ENCODE peak calls at places on chromosomes 12 and 14, in ten cellular contexts. U is GM23338; C is hepatocyte; A is NB4; H is fibroblast of the aortic adventitia; R is AG10803; K is epithelial cell of esophagus; B is IMR-90; M is breast epithelium; Y is CD8-positive, alpha-beta T cell. S is an unnamed sample.

GRCh38 chr14:90578283-90578985 is 181.6 kb downstream of the CALM1 start:
- DNase-seq in U (no peak), C (no peak), A (no peak), H (no peak), R (no peak), K (no peak), B (no peak), M (no peak), Y (no peak), S (peak; percentile 17)

GRCh38 chr14:96267336-96267735 is 11.3 kb downstream of the BDKRB1 start:
- DNase-seq in U (no peak), C (peak; percentile 65), A (no peak), H (peak; percentile 92), R (peak; percentile 82), K (peak; percentile 96), B (peak; percentile 91), M (no peak), Y (no peak), S (no peak)

GRCh38 chr14:94628578-94628977 is 16.4 kb downstream of the SERPINA3 start:
- DNase-seq in U (no peak), C (no peak), A (no peak), H (no peak), R (no peak), K (no peak), B (no peak), M (no peak), Y (no peak), S (no peak)

GRCh38 chr14:87877877-87878276 is 115.1 kb downstream of the GALC start:
- DNase-seq in U (no peak), C (no peak), A (no peak), H (no peak), R (no peak), K (peak; percentile 89), B (no peak), M (no peak), Y (no peak), S (no peak)

GRCh38 chr14:32203928-32204357 is 874 bp upstream of the RNU6-8 start:
- DNase-seq in U (peak; percentile 44), C (no peak), A (peak; percentile 20), H (peak; percentile 5), R (no peak), K (no peak), B (no peak), M (no peak), Y (no peak), S (no peak)

GRCh38 chr12:100668939-100669536 is 95.6 kb downstream of the GAS2L3 start:
- DNase-seq in U (peak; percentile 89), C (peak; percentile 86), A (peak; percentile 71), H (peak; percentile 63), R (peak; percentile 66), K (peak; percentile 80), B (peak; percentile 61), M (peak; percentile 64), Y (peak; percentile 9), S (peak; percentile 90)

GRCh38 chr12:124236651-124237050 is 58.2 kb upstream of the RFLNA start:
- DNase-seq in U (no peak), C (no peak), A (no peak), H (peak; percentile 75), R (peak; percentile 87), K (peak; percentile 89), B (peak; percentile 63), M (no peak), Y (no peak), S (no peak)

GRCh38 chr12:1539135-1539534 is 55.2 kb downstream of the FBXL14 start:
- DNase-seq in U (no peak), C (no peak), A (no peak), H (no peak), R (no peak), K (no peak), B (no peak), M (peak; percentile 45), Y (no peak), S (no peak)

DNA sequence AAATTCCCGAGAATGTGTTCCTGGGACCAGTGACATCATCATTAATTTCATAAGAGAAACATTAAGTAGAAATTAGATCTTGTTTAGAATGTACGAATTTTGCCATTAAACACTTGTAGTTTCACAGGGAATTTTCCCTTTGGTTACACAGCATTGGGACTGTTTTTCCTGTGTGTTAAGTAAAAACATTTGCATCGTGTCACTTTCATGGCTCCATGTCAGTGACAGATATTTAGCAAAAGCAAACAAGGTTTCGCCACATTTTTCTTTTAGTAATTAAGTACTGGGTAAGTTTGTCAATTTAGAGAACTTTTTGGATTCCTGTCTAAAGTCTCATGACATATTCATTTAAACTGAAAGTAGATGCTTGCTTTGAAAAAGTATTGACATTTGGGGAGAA is 45.5 kb upstream of the OVCH1 start:
- DNase-seq in U (no peak), C (no peak), A (no peak), H (no peak), R (no peak), K (no peak), B (no peak), M (no peak), Y (no peak), S (no peak)
- H3K4me3 ChIP-seq in U (no peak overlapping the region), C (no peak overlapping the region), A (no peak overlapping the region), H (no peak overlapping the region), R (no peak overlapping the region), K (no peak overlapping the region), B (no peak overlapping the region), M (peak overlapping the region; percentile 20), Y (no peak overlapping the region), S (peak overlapping the region; percentile 0)

GRCh38 chr14:61343471-61343870 is 22.1 kb downstream of the PRKCH start:
- DNase-seq in U (no peak), C (no peak), A (no peak), H (peak; percentile 22), R (no peak), K (peak; percentile 42), B (no peak), M (no peak), Y (no peak), S (no peak)
- H3K4me3 ChIP-seq in U (no peak overlapping the region), C (no peak overlapping the region), A (no peak overlapping the region), H (no peak overlapping the region), R (no peak overlapping the region), K (no peak overlapping the region), B (no peak overlapping the region), M (no peak overlapping the region), Y (peak overlapping the region; percentile 27), S (no peak overlapping the region)

GRCh38 chr14:64885555-64885954 is 5.8 kb upstream of the SPTB start:
- DNase-seq in U (no peak), C (no peak), A (no peak), H (no peak), R (no peak), K (no peak), B (no peak), M (no peak), Y (no peak), S (no peak)

GRCh38 chr14:64878775-64879634 is 702 bp downstream of the SPTB start:
- DNase-seq in U (peak; percentile 54), C (peak; percentile 23), A (no peak), H (no peak), R (no peak), K (no peak), B (no peak), M (no peak), Y (no peak), S (peak; percentile 58)

GRCh38 chr14:64880382-64881121 is 845 bp upstream of the SPTB start:
- DNase-seq in U (peak; percentile 88), C (peak; percentile 60), A (peak; percentile 61), H (no peak), R (no peak), K (no peak), B (no peak), M (no peak), Y (peak; percentile 28), S (peak; percentile 85)

GRCh38 chr14:64875350-64875749 is 4.4 kb downstream of the SPTB start:
- DNase-seq in U (no peak), C (no peak), A (no peak), H (no peak), R (no peak), K (no peak), B (no peak), M (no peak), Y (no peak), S (no peak)

DNA sequence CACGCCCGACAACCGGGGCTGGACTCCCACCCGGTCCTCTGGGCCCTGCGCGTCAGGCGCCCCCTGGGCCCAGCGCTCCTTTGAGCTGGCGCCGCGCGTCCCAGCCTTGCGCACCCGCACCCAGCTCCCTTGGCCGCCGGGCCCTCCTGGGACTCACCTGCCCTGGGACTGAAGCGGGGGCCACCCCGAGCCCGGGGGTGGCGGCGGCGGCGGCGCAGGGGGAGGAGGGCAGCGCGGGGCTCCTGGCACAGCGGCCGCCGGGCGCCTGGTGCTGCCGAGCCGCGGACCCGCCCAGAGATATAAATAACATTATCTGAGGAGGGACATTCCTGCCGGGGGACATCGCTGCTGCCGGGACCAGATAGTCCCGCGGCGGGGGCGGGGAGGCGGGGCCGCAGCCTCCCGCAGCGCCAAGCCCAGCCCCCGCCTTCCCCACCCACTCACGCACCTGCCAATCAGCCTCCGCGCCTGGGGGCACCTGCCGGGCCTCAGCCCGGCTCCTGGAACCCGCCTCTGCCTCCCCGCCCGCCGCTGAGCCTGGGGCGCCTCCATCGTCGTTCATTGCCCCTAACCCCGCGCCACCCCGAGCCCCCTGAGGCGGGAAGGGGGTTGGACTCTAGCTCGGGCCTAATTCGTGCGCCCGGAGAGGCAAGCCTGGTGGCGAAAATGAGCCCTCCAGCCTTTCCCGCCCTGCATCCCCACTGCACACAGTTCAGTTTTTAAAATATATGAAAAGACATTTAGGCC is at the start of gene SPTB:
- DNase-seq in U (peak; percentile 76), C (peak; percentile 60), A (peak; percentile 40), H (no peak), R (no peak), K (no peak), B (no peak), M (peak; percentile 56), Y (peak; percentile 33), S (peak; percentile 63)
- H3K4me3 ChIP-seq in U (peak within 1 kb of the TSS; percentile 96), C (peak within 1 kb of the TSS; percentile 66), A (peak within 1 kb of the TSS; percentile 48), H (peak within 1 kb of the TSS; percentile 9), R (peak within 1 kb of the TSS; percentile 33), K (peak within 1 kb of the TSS; percentile 28), B (no peak within 1 kb of the TSS), M (peak within 1 kb of the TSS; percentile 46), Y (peak within 1 kb of the TSS; percentile 51), S (peak within 1 kb of the TSS; percentile 43)

GRCh38 chr14:99644035-99644587 is 818 bp upstream of the HHIPL1 start:
- DNase-seq in U (no peak), C (no peak), A (no peak), H (no peak), R (no peak), K (no peak), B (no peak), M (no peak), Y (no peak), S (no peak)

GRCh38 chr14:99643343-99643742 is 1.6 kb upstream of the HHIPL1 start:
- DNase-seq in U (no peak), C (no peak), A (no peak), H (no peak), R (no peak), K (no peak), B (no peak), M (no peak), Y (no peak), S (no peak)

GRCh38 chr14:99644723-99645544 is at the start of gene HHIPL1:
- DNase-seq in U (peak; percentile 58), C (peak; percentile 48), A (no peak), H (peak; percentile 30), R (peak; percentile 49), K (no peak), B (peak; percentile 17), M (no peak), Y (no peak), S (no peak)

GRCh38 chr14:99647407-99647806 is 2.5 kb downstream of the HHIPL1 start:
- DNase-seq in U (no peak), C (peak; percentile 26), A (no peak), H (peak; percentile 24), R (no peak), K (no peak), B (peak; percentile 26), M (no peak), Y (no peak), S (peak; percentile 39)

DNA sequence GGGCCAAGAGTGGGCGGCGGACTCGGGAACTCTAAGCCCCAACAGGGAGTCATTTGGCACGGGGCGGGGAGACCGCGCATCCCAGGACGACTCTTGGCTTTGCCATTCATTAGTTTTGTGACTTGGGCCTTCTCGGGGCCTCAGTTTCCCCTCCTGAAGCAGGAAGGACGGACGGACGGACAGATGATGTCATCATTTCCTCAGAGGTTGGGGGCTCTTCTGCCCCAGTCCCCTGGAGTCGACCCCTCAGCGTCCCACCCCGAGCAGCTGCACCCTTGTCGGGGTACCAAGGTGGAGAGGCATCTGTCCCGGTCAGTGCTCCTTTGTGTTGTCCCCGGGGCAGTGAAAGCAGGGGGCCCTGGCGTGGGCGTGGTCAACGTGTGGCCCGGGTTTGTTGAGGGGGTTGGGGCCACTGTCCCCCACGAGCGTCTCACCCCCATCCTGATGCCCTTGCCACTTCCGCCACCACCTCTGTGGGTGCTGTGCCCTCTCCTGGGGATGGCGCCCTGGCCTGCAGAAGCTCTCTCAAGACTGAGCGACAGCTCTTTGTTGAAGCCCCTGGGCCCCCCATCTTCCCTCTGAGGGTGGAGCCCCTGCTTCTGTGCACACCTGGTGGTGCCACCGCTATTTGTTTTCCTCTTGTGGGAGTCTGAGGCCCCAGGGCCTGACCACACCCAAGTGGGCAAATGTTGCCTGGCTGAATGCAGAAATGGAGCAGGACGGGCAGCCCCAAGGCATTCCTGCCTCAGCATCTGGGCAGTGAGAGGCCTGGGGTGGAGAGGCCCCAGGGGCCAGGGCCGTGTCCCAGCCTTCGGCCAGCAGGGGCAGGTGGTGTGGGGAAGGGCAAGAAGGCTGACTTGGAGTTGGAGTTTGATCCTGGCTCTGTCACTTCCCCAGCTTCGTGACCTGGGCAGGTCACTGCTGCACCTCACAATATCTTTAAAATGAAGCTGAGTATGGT is 896 bp downstream of the HHIPL1 start:
- DNase-seq in U (no peak), C (no peak), A (no peak), H (no peak), R (no peak), K (no peak), B (no peak), M (no peak), Y (no peak), S (peak; percentile 48)
- H3K4me3 ChIP-seq in U (peak overlapping the region; percentile 73), C (peak overlapping the region; percentile 13), A (no peak overlapping the region), H (peak overlapping the region; percentile 48), R (peak overlapping the region; percentile 52), K (no peak overlapping the region), B (peak overlapping the region; percentile 47), M (peak overlapping the region; percentile 41), Y (no peak overlapping the region), S (peak overlapping the region; percentile 33)

S was measured in left lung.